ENCODE peak calls at places on chromosomes 3 and 15, in eight cellular contexts. Q is psoas muscle, S is tibial artery, W is choroid plexus epithelial cell, G is fibroblast of lung, X is right lobe of liver, O is upper lobe of right lung, F is hepatocyte. U is an unnamed sample.

GRCh38 chr3:18066899-18067582 is 324.6 kb upstream of the TBC1D5 start:
- DNase-seq in F (no peak), S (no peak), W (no peak), G (no peak), Q (no peak), X (no peak), O (no peak), U (no peak)

GRCh38 chr15:58524247-58524646 is 92.5 kb downstream of the LIPC start:
- DNase-seq in G (no peak), F (no peak), Q (no peak), X (no peak), W (no peak), S (no peak), O (no peak), U (no peak)

GRCh38 chr3:98817546-98817945 is 54.4 kb downstream of the ST3GAL6 start:
- DNase-seq in G (peak), Q (no peak), S (no peak), X (no peak), F (peak), W (peak), O (no peak), U (peak)

GRCh38 chr3:63824309-63824708 is 5.2 kb downstream of the C3orf49 start:
- DNase-seq in O (no peak), W (peak), F (no peak), G (peak), Q (no peak), X (no peak), S (no peak), U (peak)

GRCh38 chr3:62011667-62012066 is 361.7 kb downstream of the FEZF2 start:
- DNase-seq in O (no peak), W (peak), S (no peak), F (peak), X (no peak), Q (no peak), G (peak), U (no peak)

GRCh38 chr15:63836579-63836978 is 2.8 kb upstream of the HERC1 start:
- DNase-seq in G (no peak), W (no peak), Q (no peak), O (no peak), S (no peak), F (no peak), X (no peak), U (no peak)

GRCh38 chr3:23968467-23969184 is 23.5 kb downstream of the NR1D2 start:
- DNase-seq in O (no peak), G (peak), S (no peak), Q (peak), X (no peak), W (peak), F (no peak), U (no peak)

GRCh38 chr3:158094235-158094916 is 11.8 kb downstream of the SHOX2 start:
- DNase-seq in X (peak), G (no peak), W (no peak), Q (no peak), O (peak), F (peak), S (no peak), U (no peak)

GRCh38 chr15:73697033-73697467 is 12.9 kb downstream of the CD276 start:
- DNase-seq in S (peak), Q (peak), O (peak), W (peak), F (peak), X (peak), G (peak), U (peak)

GRCh38 chr3:2166552-2166951 is 67.9 kb downstream of the CNTN4 start:
- DNase-seq in G (no peak), S (no peak), Q (no peak), W (peak), F (peak), X (no peak), O (no peak), U (no peak)

GRCh38 chr3:191329654-191330308 is 545 bp downstream of the UTS2B start:
- DNase-seq in S (peak), F (peak), G (peak), X (peak), Q (peak), O (peak), W (peak), U (no peak)

GRCh38 chr3:191327526-191327925 is 1.7 kb upstream of the CCDC50 start:
- DNase-seq in F (no peak), Q (no peak), G (no peak), X (no peak), O (no peak), W (no peak), S (no peak), U (no peak)

GRCh38 chr3:191328963-191329653 is at the start of gene CCDC50:
- DNase-seq in W (peak), O (peak), X (peak), F (peak), S (peak), Q (peak), G (peak), U (no peak)

GRCh38 chr3:191330309-191330712 is at the start of gene UTS2B:
- DNase-seq in S (no peak), F (peak), W (peak), O (no peak), G (peak), Q (no peak), X (no peak), U (no peak)

GRCh38 chr3:191328383-191328962 is 721 bp upstream of the CCDC50 start:
- DNase-seq in Q (no peak), F (peak), W (no peak), G (peak), X (no peak), S (no peak), O (no peak), U (no peak)
- H3K4me3 ChIP-seq in Q (peak), F (peak), W (peak), G (peak), X (peak), S (peak), O (peak), U (peak)

GRCh38 chr3:128056258-128056657 is 4.0 kb downstream of the SEC61A1 start:
- DNase-seq in W (no peak), F (no peak), G (no peak), S (no peak), Q (no peak), O (no peak), X (no peak), U (no peak)
- TF ChIP-seq CTCF in W (no peak), F (no peak), G (no peak), S (no peak), Q (no peak), O (no peak), X (no peak), U (no peak)

GRCh38 chr3:105837947-105838346 is 30.9 kb downstream of the CBLB start:
- DNase-seq in S (no peak), G (no peak), Q (no peak), O (no peak), W (no peak), F (no peak), X (no peak), U (no peak)

GRCh38 chr3:105837143-105837740 is 31.6 kb downstream of the CBLB start:
- DNase-seq in F (no peak), O (no peak), S (no peak), G (no peak), Q (no peak), X (no peak), W (peak), U (no peak)

GRCh38 chr3:105835606-105836005 is 33.2 kb downstream of the CBLB start:
- DNase-seq in O (no peak), S (no peak), X (no peak), Q (no peak), F (no peak), W (no peak), G (no peak), U (no peak)

GRCh38 chr3:105834768-105835167 is 34.0 kb downstream of the CBLB start:
- DNase-seq in Q (no peak), W (no peak), G (no peak), F (no peak), X (no peak), S (no peak), O (no peak), U (no peak)

GRCh38 chr3:105836533-105836932 is 32.3 kb downstream of the CBLB start:
- DNase-seq in S (no peak), W (peak), F (no peak), X (no peak), G (peak), Q (no peak), O (no peak), U (no peak)
- H3K4me3 ChIP-seq in S (no peak), W (peak), F (no peak), X (no peak), G (no peak), Q (no peak), O (no peak), U (no peak)

DNA sequence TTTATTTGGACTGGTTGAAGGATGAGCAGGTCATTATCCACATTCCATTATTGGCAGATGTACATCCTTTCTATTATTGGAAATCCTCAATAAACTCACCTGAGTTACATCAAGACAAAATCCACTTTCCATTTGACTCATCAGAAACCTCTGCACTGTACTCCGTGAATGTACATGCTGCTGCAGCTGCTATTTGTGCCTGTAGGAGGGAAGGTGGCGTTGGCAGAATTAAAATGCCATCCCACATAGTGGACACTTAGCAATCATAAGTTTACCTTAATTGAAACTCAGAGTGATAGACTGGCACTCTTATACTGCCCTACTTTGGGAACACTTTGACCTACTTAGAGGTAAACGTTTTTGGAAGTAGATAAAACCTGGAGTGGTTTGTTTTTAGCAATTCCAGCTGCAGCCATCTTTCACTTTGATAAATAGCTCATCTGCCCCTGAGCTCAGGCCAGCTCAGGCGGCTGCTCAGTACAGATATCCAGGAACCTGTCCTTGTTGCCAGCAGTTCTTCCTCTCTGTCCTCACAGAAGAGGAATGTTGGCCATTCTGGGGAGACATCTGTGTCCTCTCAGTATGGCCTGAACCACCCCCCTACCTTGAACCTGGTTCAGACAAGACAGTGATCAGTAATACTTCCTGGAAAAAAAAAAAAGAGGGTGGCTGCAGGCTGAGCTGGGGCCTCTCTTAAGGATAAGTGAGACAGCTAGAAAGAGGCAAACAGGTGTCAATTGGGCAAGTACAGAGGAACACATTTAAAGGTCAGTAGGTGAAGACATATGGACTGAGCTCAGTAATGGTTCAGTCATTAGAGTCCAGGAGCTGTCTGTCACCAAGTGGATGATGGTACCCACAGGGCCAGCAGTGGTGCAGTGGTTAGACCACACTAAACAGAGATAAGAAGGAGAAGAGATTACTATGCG is 153.4 kb upstream of the UMPS start:
- DNase-seq in Q (no peak), S (no peak), X (no peak), O (no peak), W (no peak), G (no peak), F (no peak), U (no peak)
- TF ChIP-seq CTCF in Q (no peak), S (no peak), X (no peak), O (no peak), W (no peak), G (peak), F (no peak), U (no peak)

DNA sequence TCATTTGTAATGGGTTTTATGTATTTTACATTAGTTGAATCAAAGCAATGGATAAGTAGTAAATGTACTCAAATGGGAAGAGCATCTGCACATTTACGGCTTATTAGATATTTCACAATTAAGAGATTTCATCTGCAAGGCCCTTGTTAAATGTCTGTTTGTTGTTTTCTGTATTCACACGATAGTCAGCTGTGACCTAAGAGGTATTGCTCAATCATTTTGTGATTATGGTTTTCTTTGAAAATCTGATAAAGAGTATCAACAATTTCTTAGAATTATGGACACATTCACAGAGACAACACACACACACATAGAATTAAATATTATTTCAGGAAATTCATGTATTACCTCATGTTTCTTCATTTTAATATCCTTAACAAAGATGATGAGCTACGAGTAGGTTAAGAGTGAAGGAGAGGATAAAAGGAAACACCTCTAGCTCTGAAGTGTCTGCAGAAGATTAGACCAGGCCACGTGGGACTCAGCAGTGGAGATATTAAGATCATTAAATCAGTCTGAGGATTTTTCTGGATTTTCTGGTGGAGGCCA is 121.9 kb upstream of the POU1F1 start:
- DNase-seq in X (no peak), O (no peak), Q (no peak), S (no peak), W (peak), G (no peak), F (no peak), U (no peak)
- H3K4me3 ChIP-seq in X (no peak), O (no peak), Q (no peak), S (no peak), W (no peak), G (no peak), F (no peak), U (no peak)

GRCh38 chr3:52469001-52469400 is 13.6 kb downstream of the NISCH start:
- DNase-seq in X (no peak), Q (no peak), G (no peak), S (no peak), W (no peak), F (no peak), O (no peak), U (no peak)

GRCh38 chr3:52471371-52472238 is 16.2 kb downstream of the NISCH start:
- DNase-seq in W (peak), O (peak), F (peak), X (peak), Q (peak), S (peak), G (no peak), U (no peak)

GRCh38 chr3:52470920-52471319 is 15.5 kb downstream of the NISCH start:
- DNase-seq in G (no peak), Q (peak), F (no peak), W (no peak), S (no peak), X (peak), O (peak), U (no peak)

GRCh38 chr3:52472239-52472783 is 16.9 kb downstream of the NISCH start:
- DNase-seq in G (no peak), F (no peak), O (peak), X (peak), S (no peak), Q (no peak), W (no peak), U (no peak)

DNA sequence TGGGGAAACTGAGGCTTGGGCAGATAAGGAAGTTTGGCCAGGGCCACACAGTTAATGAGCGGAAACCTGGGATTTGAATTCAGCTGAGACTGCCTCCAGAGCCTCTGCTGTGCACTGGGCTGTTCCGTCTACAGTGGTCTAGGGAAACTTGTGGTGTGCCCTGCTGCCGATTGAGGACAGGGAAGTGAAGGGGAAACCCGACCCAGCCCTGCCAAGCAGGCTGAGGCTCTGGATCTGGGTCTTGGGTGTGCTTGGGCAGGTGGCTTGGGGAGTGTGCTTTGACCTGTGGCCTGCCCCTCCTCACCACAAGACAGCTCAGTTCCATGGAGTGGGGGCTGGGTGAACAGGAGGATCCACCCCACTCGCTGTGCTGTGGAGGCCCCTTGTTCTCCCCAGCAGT is 17.6 kb downstream of the NISCH start:
- DNase-seq in O (no peak), S (no peak), G (no peak), F (no peak), Q (no peak), W (no peak), X (peak), U (no peak)
- TF ChIP-seq CTCF in O (no peak), S (no peak), G (no peak), F (no peak), Q (no peak), W (no peak), X (no peak), U (no peak)

GRCh38 chr3:49199900-49200281 is 28.5 kb downstream of the KLHDC8B start:
- DNase-seq in X (no peak), G (no peak), W (no peak), F (no peak), O (peak), Q (peak), S (no peak), U (no peak)
- H3K4me3 ChIP-seq in X (no peak), G (peak), W (peak), F (no peak), O (peak), Q (peak), S (peak), U (peak)